ENCODE peak calls at places on chromosomes 3 and 15, in eight cellular contexts. O is suprapubic skin, Z is heart left ventricle, L is adrenal gland, I is stomach, Y is tibial artery, Q is foreskin keratinocyte, M is colonic mucosa. N is an unnamed sample.
A peak's percentile ranks its signal among the peaks of the same experiment; 100 is the strongest.

GRCh38 chr15:58589047-58589446 is 157.3 kb downstream of the LIPC start:
- DNase-seq in Y (no peak), M (no peak), I (no peak), Z (no peak), O (no peak), Q (no peak), L (no peak), N (no peak)

GRCh38 chr3:153783106-153783505 is 338.1 kb upstream of the ARHGEF26 start:
- DNase-seq in M (no peak), I (no peak), Q (no peak), O (no peak), Y (no peak), Z (no peak), L (no peak), N (no peak)

GRCh38 chr15:85793641-85794597 is 806 bp downstream of the KLHL25 start:
- DNase-seq in Z (peak; percentile 42), I (peak; percentile 61), O (no peak), L (peak; percentile 48), Q (no peak), M (peak; percentile 68), Y (no peak), N (no peak)

GRCh38 chr3:186502942-186503712 is 41.1 kb downstream of the CRYGS start:
- DNase-seq in M (no peak), Y (no peak), O (no peak), Z (no peak), I (no peak), Q (no peak), L (no peak), N (no peak)

GRCh38 chr3:81692766-81693165 is 68.7 kb downstream of the GBE1 start:
- DNase-seq in Y (no peak), M (no peak), I (no peak), O (no peak), Z (no peak), L (no peak), Q (no peak), N (no peak)

GRCh38 chr3:140303875-140304274 is 368.9 kb downstream of the CLSTN2 start:
- DNase-seq in Z (no peak), Y (no peak), O (no peak), L (no peak), Q (no peak), M (no peak), I (no peak), N (no peak)

GRCh38 chr15:31350771-31351170 is 24.1 kb downstream of the KLF13 start:
- DNase-seq in O (no peak), Y (no peak), L (no peak), Z (no peak), I (no peak), Q (no peak), M (no peak), N (no peak)

GRCh38 chr3:18618723-18619122 is 193.6 kb upstream of the SATB1 start:
- DNase-seq in Z (no peak), O (no peak), Q (no peak), Y (no peak), I (no peak), M (no peak), L (no peak), N (no peak)

GRCh38 chr15:53453253-53454105 is 306.0 kb downstream of the WDR72 start:
- DNase-seq in I (peak; percentile 55), Y (no peak), M (peak; percentile 43), L (no peak), Z (no peak), O (no peak), Q (no peak), N (no peak)

GRCh38 chr3:183527980-183528379 is 27.5 kb downstream of the KLHL6 start:
- DNase-seq in M (no peak), Q (no peak), Y (no peak), Z (no peak), I (no peak), O (no peak), L (no peak), N (no peak)
- H3K4me1 ChIP-seq in M (no peaks in the 10 kb centered on the region), Q (peaks cover 8% of the 10 kb centered on the region), Y (no peaks in the 10 kb centered on the region), Z (peaks cover 11% of the 10 kb centered on the region), I (no peaks in the 10 kb centered on the region), O (no peaks in the 10 kb centered on the region), L (no peaks in the 10 kb centered on the region), N (no peaks in the 10 kb centered on the region)

DNA sequence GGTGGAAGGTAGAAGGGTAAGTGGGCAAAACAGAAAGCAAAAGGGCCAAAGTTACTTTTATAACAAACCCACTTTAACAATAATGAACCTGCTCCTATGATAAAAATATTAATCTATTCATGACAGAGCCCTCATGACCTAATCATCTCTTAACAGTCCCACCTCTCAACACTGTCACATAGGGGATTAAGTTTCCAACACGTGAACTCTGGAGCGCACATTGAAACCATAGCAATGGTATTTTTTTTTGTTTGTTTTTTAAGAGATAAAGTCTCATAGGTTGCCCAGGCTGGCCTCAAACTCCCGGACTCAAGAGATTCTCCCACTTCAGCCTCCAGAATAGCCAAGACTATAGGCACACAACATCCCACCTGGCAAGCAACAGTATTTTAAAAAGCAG is 30.6 kb downstream of the KATNBL1 start:
- DNase-seq in I (no peak), M (no peak), Z (no peak), O (no peak), L (no peak), Q (no peak), Y (no peak), N (no peak)
- H3K27ac ChIP-seq in I (no peak overlapping the region), M (no peak overlapping the region), Z (no peak overlapping the region), O (no peak overlapping the region), L (no peak overlapping the region), Q (no peak overlapping the region), Y (no peak overlapping the region), N (no peak overlapping the region)

GRCh38 chr3:33052671-33053070 is 44.3 kb downstream of the GLB1 start:
- DNase-seq in Z (no peak), Q (no peak), Y (no peak), I (no peak), L (no peak), O (no peak), M (no peak), N (no peak)
- TF ChIP-seq CTCF in Z (no peak), Q (no peak), Y (no peak), I (no peak), L (no peak), O (no peak), M (no peak), N (no peak)

DNA sequence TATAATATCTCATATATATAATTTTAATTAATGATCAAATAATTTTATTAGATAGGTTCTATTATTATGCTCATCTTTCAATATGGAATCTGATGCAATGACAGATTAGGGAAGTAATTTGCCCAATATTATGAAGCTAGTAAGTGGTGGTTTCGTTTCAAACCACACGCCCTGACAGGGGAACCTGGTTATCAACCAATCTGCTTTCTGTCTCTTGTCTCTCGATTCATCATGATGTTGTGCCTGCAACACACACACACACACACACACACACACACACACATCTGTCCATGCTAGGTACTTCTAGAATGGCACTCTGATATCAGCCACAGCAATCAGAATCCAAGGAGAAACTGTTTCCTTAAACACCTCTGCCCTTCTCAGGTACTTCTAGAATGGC is 128.4 kb downstream of the ZBBX start:
- DNase-seq in O (no peak), Y (no peak), Z (no peak), Q (no peak), L (no peak), I (no peak), M (no peak), N (no peak)
- H3K4me1 ChIP-seq in O (no peaks in the 10 kb centered on the region), Y (no peaks in the 10 kb centered on the region), Z (no peaks in the 10 kb centered on the region), Q (no peaks in the 10 kb centered on the region), L (no peaks in the 10 kb centered on the region), I (no peaks in the 10 kb centered on the region), M (no peaks in the 10 kb centered on the region), N (no peaks in the 10 kb centered on the region)

GRCh38 chr3:149527531-149528343 is 53.2 kb downstream of the TM4SF4 start:
- DNase-seq in Y (no peak), Z (peak; percentile 34), I (no peak), M (no peak), O (no peak), Q (no peak), L (no peak), N (no peak)

GRCh38 chr3:149534082-149534481 is 59.6 kb downstream of the TM4SF4 start:
- DNase-seq in Z (no peak), L (no peak), M (no peak), I (no peak), Q (no peak), O (no peak), Y (no peak), N (no peak)

GRCh38 chr3:149532463-149533180 is 58.1 kb downstream of the TM4SF4 start:
- DNase-seq in Q (no peak), M (no peak), Z (no peak), L (peak; percentile 29), I (no peak), O (no peak), Y (no peak), N (no peak)

GRCh38 chr3:149528344-149528657 is 53.8 kb downstream of the TM4SF4 start:
- DNase-seq in Q (no peak), O (no peak), L (no peak), Y (no peak), M (no peak), I (no peak), Z (no peak), N (no peak)

GRCh38 chr3:149529099-149529498 is 54.6 kb downstream of the TM4SF4 start:
- DNase-seq in Q (peak; percentile 44), Y (no peak), L (no peak), Z (no peak), O (no peak), I (no peak), M (no peak), N (no peak)
- H3K27ac ChIP-seq in Q (peak overlapping the region; percentile 36), Y (peak overlapping the region; percentile 29), L (no peak overlapping the region), Z (no peak overlapping the region), O (peak overlapping the region; percentile 52), I (peak overlapping the region; percentile 50), M (no peak overlapping the region), N (no peak overlapping the region)

DNA sequence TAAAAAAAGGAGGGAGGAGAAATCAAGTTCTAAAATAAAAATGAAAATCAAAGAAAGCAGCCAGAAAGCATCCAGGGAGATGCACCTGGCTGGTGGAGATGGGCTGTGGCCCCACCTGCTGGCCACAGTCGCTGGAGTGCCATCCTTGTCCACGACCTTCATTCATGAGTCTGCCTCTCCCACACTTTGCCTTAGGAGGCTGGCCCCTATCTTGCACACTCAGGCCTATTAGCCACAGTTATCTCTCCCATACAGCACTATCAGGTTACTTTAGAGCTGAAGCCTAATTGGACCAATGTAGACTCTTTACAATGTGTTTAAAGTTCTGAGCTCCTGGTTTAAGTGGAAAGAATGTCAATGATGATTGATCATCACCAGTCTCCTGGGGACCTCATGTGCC is 392.0 kb upstream of the RORA start:
- DNase-seq in Z (no peak), O (no peak), M (peak; percentile 20), I (no peak), Q (no peak), L (no peak), Y (no peak), N (no peak)
- TF ChIP-seq CTCF in Z (peak; percentile 44), O (no peak), M (no peak), I (peak; percentile 14), Q (peak; percentile 69), L (peak; percentile 37), Y (peak; percentile 20), N (peak; percentile 60)

GRCh38 chr3:119313461-119313860 is 19.3 kb downstream of the ARHGAP31 start:
- DNase-seq in M (no peak), Z (no peak), Q (no peak), Y (no peak), I (no peak), L (no peak), O (no peak), N (no peak)
- H3K4me1 ChIP-seq in M (no peaks in the 10 kb centered on the region), Z (peaks cover 68% of the 10 kb centered on the region), Q (peaks cover 12% of the 10 kb centered on the region), Y (no peaks in the 10 kb centered on the region), I (peaks cover 14% of the 10 kb centered on the region), L (no peaks in the 10 kb centered on the region), O (peaks cover 15% of the 10 kb centered on the region), N (peaks cover 61% of the 10 kb centered on the region)

N was measured in right atrium auricular region.